ENCODE peak calls at places on chromosomes 13 and 19, in four cellular contexts. O is GM12878, R is SK-N-SH, Q is HepG2. S is an unnamed sample.

GRCh38 chr19:15623711-15624318 is 8.8 kb downstream of the CYP4F8 start:
- DNase-seq in Q (no peak), R (no peak), O (no peak), S (peak)

GRCh38 chr19:33345163-33345562 is 28.3 kb upstream of the CEBPG start:
- DNase-seq in O (no peak), Q (no peak), R (no peak), S (no peak)

GRCh38 chr19:46402725-46403124 is 10.6 kb downstream of the CCDC8 start:
- DNase-seq in R (no peak), O (no peak), Q (no peak), S (no peak)

GRCh38 chr13:33744589-33745369 is 73.2 kb upstream of the RFC3 start:
- DNase-seq in R (no peak), O (no peak), Q (no peak), S (peak)

GRCh38 chr13:75055296-75055695 is 426.7 kb downstream of the TBC1D4 start:
- DNase-seq in O (no peak), Q (no peak), R (no peak), S (no peak)

GRCh38 chr13:113495494-113496251 is 5.2 kb upstream of the DCUN1D2 start:
- DNase-seq in Q (no peak), O (no peak), R (no peak), S (no peak)

GRCh38 chr19:18674616-18675015 is 8.9 kb upstream of the CRTC1 start:
- DNase-seq in Q (no peak), O (no peak), R (peak), S (no peak)

GRCh38 chr19:41705393-41706174 is 2.8 kb upstream of the CEACAM5 start:
- DNase-seq in R (no peak), O (no peak), Q (no peak), S (peak)

GRCh38 chr19:35337984-35338296 is 9.0 kb downstream of the CD22 start:
- DNase-seq in R (no peak), Q (no peak), O (no peak), S (no peak)

GRCh38 chr13:99067160-99067985 is 89.5 kb upstream of the DOCK9 start:
- DNase-seq in Q (peak), R (no peak), O (no peak), S (no peak)

GRCh38 chr13:43516401-43516826 is 270.4 kb downstream of the ENOX1 start:
- DNase-seq in O (no peak), R (no peak), Q (no peak), S (peak)

GRCh38 chr19:2187164-2187563 is 23.4 kb downstream of the DOT1L start:
- DNase-seq in O (no peak), R (no peak), Q (no peak), S (no peak)

GRCh38 chr19:35222373-35223005 is 6.0 kb downstream of the FAM187B start:
- DNase-seq in R (no peak), O (no peak), Q (no peak), S (no peak)

GRCh38 chr19:49071860-49072547 is 495 bp downstream of the KCNA7 start:
- DNase-seq in Q (no peak), O (no peak), R (peak), S (no peak)

GRCh38 chr13:20369886-20370361 is 137.8 kb upstream of the GJB6 start:
- DNase-seq in R (no peak), Q (no peak), O (peak), S (no peak)

GRCh38 chr13:30730526-30730925 is 4.8 kb upstream of the ALOX5AP start:
- DNase-seq in Q (peak), O (no peak), R (peak), S (no peak)

GRCh38 chr13:111210488-111210887 is 95.4 kb downstream of the ARHGEF7 start:
- DNase-seq in Q (no peak), O (no peak), R (no peak), S (no peak)

GRCh38 chr13:45406421-45406820 is 11.8 kb downstream of the SLC25A30 start:
- DNase-seq in Q (no peak), O (no peak), R (no peak), S (no peak)
- TF ChIP-seq JUND in Q (no peak), O (no peak), R (no peak), S (no peak)

GRCh38 chr13:35838356-35838755 is 292.8 kb downstream of the DCLK1 start:
- DNase-seq in Q (no peak), O (no peak), R (no peak), S (no peak)
- TF ChIP-seq JUND in Q (no peak), O (no peak), R (peak), S (no peak)

DNA sequence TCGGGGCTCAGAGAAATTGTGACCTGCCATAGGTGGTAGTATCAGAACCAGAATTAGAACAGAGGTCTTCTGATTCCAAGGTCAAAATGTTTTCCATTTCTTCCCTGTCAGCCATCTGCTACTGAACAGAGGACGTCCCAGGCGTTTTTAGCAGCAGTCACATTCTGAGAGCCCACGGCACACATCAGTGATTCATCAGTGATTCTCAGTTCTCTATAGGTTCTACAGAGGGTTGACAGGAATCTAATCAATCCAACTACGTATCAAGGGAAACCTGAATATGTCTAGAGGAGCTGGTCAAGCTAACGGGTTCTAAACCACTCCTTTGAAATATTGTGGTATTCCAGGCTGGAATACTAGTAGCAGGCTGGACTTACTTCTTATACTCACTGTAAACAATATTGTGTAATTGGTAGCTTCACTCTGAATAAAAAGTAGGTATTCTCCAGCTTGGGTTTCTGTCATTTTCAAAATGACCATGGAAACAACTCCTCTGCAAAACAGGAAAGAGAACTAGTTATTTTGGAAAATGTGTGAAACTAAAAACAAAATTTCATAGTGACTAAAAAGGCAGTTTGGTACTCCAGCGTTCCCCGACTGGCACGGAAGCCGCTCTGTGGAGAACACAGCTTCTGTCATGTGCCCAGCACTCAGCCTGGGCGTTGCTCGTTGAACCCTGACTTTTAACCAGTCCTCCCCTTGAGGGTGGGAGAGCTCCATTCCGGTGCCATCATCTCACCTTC is 43.2 kb downstream of the FLT3 start:
- DNase-seq in R (no peak), Q (no peak), O (no peak), S (no peak)
- TF ChIP-seq JUND in R (no peak), Q (no peak), O (no peak), S (no peak)

GRCh38 chr19:55391191-55391670 is 5.5 kb downstream of the RPL28 start:
- DNase-seq in Q (no peak), R (peak), O (no peak), S (no peak)
- TF ChIP-seq JUND in Q (no peak), R (no peak), O (no peak), S (no peak)

S was measured in T47D.